ENCODE peak calls at places on chromosomes 11 and 22, in five cellular contexts. One of them, this sample, is unnamed.

GRCh38 chr11:113730887-113731726 is 25.0 kb upstream of the TMPRSS5 start:
- DNase-seq in IMR-90: peak; percentile 64
- DNase-seq in HepG2: peak; percentile 47
- DNase-seq in K562: peak; percentile 80
- DNase-seq in A549: peak; percentile 49
- DNase-seq in this sample: peak; percentile 60

GRCh38 chr11:46338988-46339666 is 8.1 kb upstream of the DGKZ start:
- DNase-seq in IMR-90: no peak
- DNase-seq in HepG2: no peak
- DNase-seq in K562: no peak
- DNase-seq in A549: no peak
- DNase-seq in this sample: peak; percentile 91

GRCh38 chr11:115226556-115226955 is 277.7 kb downstream of the CADM1 start:
- DNase-seq in IMR-90: peak; percentile 84
- DNase-seq in HepG2: peak; percentile 39
- DNase-seq in K562: no peak
- DNase-seq in A549: peak; percentile 74
- DNase-seq in this sample: peak; percentile 53

GRCh38 chr11:10382518-10382917 is 72.5 kb upstream of the AMPD3 start:
- DNase-seq in IMR-90: no peak
- DNase-seq in HepG2: no peak
- DNase-seq in K562: peak; percentile 70
- DNase-seq in A549: peak; percentile 64
- DNase-seq in this sample: peak; percentile 71

GRCh38 chr11:76279651-76280050 is 73.3 kb upstream of the WNT11 start:
- DNase-seq in IMR-90: no peak
- DNase-seq in HepG2: no peak
- DNase-seq in K562: no peak
- DNase-seq in A549: no peak
- DNase-seq in this sample: peak; percentile 19

GRCh38 chr11:96112192-96113099 is 188.5 kb upstream of the MTMR2 start:
- DNase-seq in IMR-90: peak; percentile 54
- DNase-seq in HepG2: no peak
- DNase-seq in K562: no peak
- DNase-seq in A549: no peak
- DNase-seq in this sample: no peak

GRCh38 chr11:58688779-58689503 is 42.8 kb downstream of the GLYAT start:
- DNase-seq in IMR-90: peak; percentile 15
- DNase-seq in HepG2: no peak
- DNase-seq in K562: no peak
- DNase-seq in A549: no peak
- DNase-seq in this sample: no peak

GRCh38 chr11:23226331-23226909 is 366.1 kb upstream of the CCDC179 start:
- DNase-seq in IMR-90: peak; percentile 77
- DNase-seq in HepG2: no peak
- DNase-seq in K562: no peak
- DNase-seq in A549: no peak
- DNase-seq in this sample: no peak

GRCh38 chr11:126080206-126080941 is 17.7 kb upstream of the CDON start:
- DNase-seq in IMR-90: no peak
- DNase-seq in HepG2: no peak
- DNase-seq in K562: no peak
- DNase-seq in A549: no peak
- DNase-seq in this sample: no peak

GRCh38 chr11:64859542-64860414 is 15.3 kb upstream of the CDC42BPG start:
- DNase-seq in IMR-90: no peak
- DNase-seq in HepG2: no peak
- DNase-seq in K562: no peak
- DNase-seq in A549: no peak
- DNase-seq in this sample: no peak

GRCh38 chr11:106121570-106122320 is 44.3 kb downstream of the AASDHPPT start:
- DNase-seq in IMR-90: no peak
- DNase-seq in HepG2: no peak
- DNase-seq in K562: no peak
- DNase-seq in A549: peak; percentile 49
- DNase-seq in this sample: no peak

GRCh38 chr11:134332189-134332631 is 422 bp downstream of the GLB1L2 start:
- DNase-seq in IMR-90: no peak
- DNase-seq in HepG2: no peak
- DNase-seq in K562: peak; percentile 47
- DNase-seq in A549: no peak
- DNase-seq in this sample: no peak

GRCh38 chr22:46578824-46579561 is 41.2 kb upstream of the GRAMD4 start:
- DNase-seq in IMR-90: peak; percentile 40
- DNase-seq in HepG2: peak; percentile 64
- DNase-seq in K562: peak; percentile 59
- DNase-seq in A549: no peak
- DNase-seq in this sample: no peak

GRCh38 chr11:124285610-124286344 is 28.0 kb downstream of the OR8D1 start:
- DNase-seq in IMR-90: peak; percentile 75
- DNase-seq in HepG2: no peak
- DNase-seq in K562: no peak
- DNase-seq in A549: no peak
- DNase-seq in this sample: no peak

DNA sequence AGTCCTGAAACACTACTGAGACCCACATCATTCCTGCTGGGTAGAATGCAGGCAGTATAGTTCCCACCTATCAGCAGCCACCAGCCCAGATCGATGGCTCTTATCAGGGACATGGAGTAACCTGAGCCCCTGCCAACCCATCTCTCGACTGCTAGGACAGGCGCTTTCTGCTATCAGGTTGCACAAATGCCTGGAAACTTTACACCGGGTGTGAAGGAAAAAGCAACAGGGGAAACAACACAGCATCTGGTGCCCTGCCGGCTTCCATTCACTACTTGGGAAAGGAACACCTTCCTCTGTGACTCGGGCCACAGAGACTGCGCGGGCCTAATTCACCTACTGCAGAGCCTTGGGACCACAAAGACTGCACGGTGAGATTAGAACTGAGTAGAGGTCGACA is 18.5 kb downstream of the RBFOX2 start:
- DNase-seq in IMR-90: no peak
- DNase-seq in HepG2: no peak
- DNase-seq in K562: peak; percentile 64
- DNase-seq in A549: no peak
- DNase-seq in this sample: peak; percentile 15
- TF ChIP-seq MAFK in IMR-90: no peak
- TF ChIP-seq MAFK in HepG2: no peak
- TF ChIP-seq MAFK in K562: no peak
- TF ChIP-seq MAFK in A549: no peak
- TF ChIP-seq MAFK in this sample: no peak

GRCh38 chr11:9004310-9004945 is 627 bp upstream of the NRIP3 start:
- DNase-seq in IMR-90: no peak
- DNase-seq in HepG2: no peak
- DNase-seq in K562: no peak
- DNase-seq in A549: no peak
- DNase-seq in this sample: peak; percentile 81
- TF ChIP-seq MAFK in IMR-90: no peak
- TF ChIP-seq MAFK in HepG2: no peak
- TF ChIP-seq MAFK in K562: no peak
- TF ChIP-seq MAFK in A549: no peak
- TF ChIP-seq MAFK in this sample: no peak

GRCh38 chr11:2571598-2572281 is 126.9 kb downstream of the KCNQ1 start:
- DNase-seq in IMR-90: no peak
- DNase-seq in HepG2: no peak
- DNase-seq in K562: no peak
- DNase-seq in A549: no peak
- DNase-seq in this sample: no peak

GRCh38 chr11:2574553-2575535 is 125.0 kb downstream of the KCNQ1OT1 start:
- DNase-seq in IMR-90: no peak
- DNase-seq in HepG2: no peak
- DNase-seq in K562: peak; percentile 22
- DNase-seq in A549: no peak
- DNase-seq in this sample: no peak

GRCh38 chr11:2574043-2574552 is 125.7 kb downstream of the KCNQ1OT1 start:
- DNase-seq in IMR-90: no peak
- DNase-seq in HepG2: no peak
- DNase-seq in K562: no peak
- DNase-seq in A549: no peak
- DNase-seq in this sample: no peak

GRCh38 chr11:2572491-2573239 is 127.1 kb downstream of the KCNQ1OT1 start:
- DNase-seq in IMR-90: no peak
- DNase-seq in HepG2: no peak
- DNase-seq in K562: no peak
- DNase-seq in A549: no peak
- DNase-seq in this sample: no peak

GRCh38 chr11:2573240-2574042 is 126.4 kb downstream of the KCNQ1OT1 start:
- DNase-seq in IMR-90: no peak
- DNase-seq in HepG2: no peak
- DNase-seq in K562: no peak
- DNase-seq in A549: no peak
- DNase-seq in this sample: no peak
- TF ChIP-seq MAFK in IMR-90: no peak
- TF ChIP-seq MAFK in HepG2: no peak
- TF ChIP-seq MAFK in K562: no peak
- TF ChIP-seq MAFK in A549: no peak
- TF ChIP-seq MAFK in this sample: no peak

DNA sequence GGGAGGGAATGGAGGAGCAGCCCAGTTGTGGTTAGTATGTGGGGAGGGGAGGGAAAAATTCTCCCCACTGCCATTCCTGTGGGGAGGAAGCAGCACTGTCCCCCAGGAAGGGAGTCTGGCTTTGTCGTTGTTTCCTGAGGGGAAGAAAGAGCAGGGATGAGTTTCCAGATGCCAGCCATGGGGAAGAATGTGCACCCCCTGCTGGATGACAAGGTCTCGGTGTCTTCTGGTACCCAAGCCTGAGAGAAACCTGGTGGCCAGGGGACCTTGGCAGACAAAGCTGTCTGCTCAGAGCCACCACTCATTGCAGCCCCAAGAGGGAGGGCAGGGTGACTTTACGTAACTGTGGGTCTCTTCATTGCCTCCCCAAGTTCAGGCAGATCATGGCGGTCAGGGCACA is 81.3 kb upstream of the CD82 start:
- DNase-seq in IMR-90: peak; percentile 5
- DNase-seq in HepG2: peak; percentile 16
- DNase-seq in K562: peak; percentile 39
- DNase-seq in A549: peak; percentile 38
- DNase-seq in this sample: no peak
- TF ChIP-seq MAFK in IMR-90: no peak
- TF ChIP-seq MAFK in HepG2: no peak
- TF ChIP-seq MAFK in K562: no peak
- TF ChIP-seq MAFK in A549: no peak
- TF ChIP-seq MAFK in this sample: no peak

GRCh38 chr11:122199661-122200060 is 83.6 kb upstream of the BLID start:
- DNase-seq in IMR-90: no peak
- DNase-seq in HepG2: no peak
- DNase-seq in K562: no peak
- DNase-seq in A549: no peak
- DNase-seq in this sample: no peak
- TF ChIP-seq MAFK in IMR-90: no peak
- TF ChIP-seq MAFK in HepG2: no peak
- TF ChIP-seq MAFK in K562: no peak
- TF ChIP-seq MAFK in A549: no peak
- TF ChIP-seq MAFK in this sample: no peak

DNA sequence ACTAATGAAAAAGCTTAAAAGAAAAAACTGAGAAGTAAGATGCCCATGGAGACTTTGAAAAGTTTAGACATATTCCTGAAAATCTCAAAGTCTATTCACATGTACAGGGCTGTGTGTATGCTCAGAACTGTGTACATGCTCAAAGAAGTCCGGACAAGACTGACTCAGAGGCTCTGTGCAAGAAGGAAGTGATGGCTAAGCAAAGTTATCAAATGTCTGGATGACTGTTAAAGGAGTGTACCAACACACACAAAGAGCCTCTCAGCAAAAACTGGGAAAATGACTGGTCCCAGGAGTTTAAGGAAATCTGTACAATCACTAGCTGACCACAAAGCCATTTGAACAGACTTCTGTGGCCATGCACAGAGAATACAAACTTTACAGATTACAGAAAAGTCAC is 33.1 kb upstream of the ARHGAP32 start:
- DNase-seq in IMR-90: peak; percentile 84
- DNase-seq in HepG2: no peak
- DNase-seq in K562: no peak
- DNase-seq in A549: no peak
- DNase-seq in this sample: no peak
- TF ChIP-seq MAFK in IMR-90: peak; percentile 69
- TF ChIP-seq MAFK in HepG2: no peak
- TF ChIP-seq MAFK in K562: no peak
- TF ChIP-seq MAFK in A549: no peak
- TF ChIP-seq MAFK in this sample: no peak

GRCh38 chr11:17770048-17770652 is 35.6 kb downstream of the KCNC1 start:
- DNase-seq in IMR-90: no peak
- DNase-seq in HepG2: peak; percentile 91
- DNase-seq in K562: peak; percentile 67
- DNase-seq in A549: peak; percentile 20
- DNase-seq in this sample: no peak
- TF ChIP-seq MAFK in IMR-90: no peak
- TF ChIP-seq MAFK in HepG2: no peak
- TF ChIP-seq MAFK in K562: no peak
- TF ChIP-seq MAFK in A549: no peak
- TF ChIP-seq MAFK in this sample: no peak

DNA sequence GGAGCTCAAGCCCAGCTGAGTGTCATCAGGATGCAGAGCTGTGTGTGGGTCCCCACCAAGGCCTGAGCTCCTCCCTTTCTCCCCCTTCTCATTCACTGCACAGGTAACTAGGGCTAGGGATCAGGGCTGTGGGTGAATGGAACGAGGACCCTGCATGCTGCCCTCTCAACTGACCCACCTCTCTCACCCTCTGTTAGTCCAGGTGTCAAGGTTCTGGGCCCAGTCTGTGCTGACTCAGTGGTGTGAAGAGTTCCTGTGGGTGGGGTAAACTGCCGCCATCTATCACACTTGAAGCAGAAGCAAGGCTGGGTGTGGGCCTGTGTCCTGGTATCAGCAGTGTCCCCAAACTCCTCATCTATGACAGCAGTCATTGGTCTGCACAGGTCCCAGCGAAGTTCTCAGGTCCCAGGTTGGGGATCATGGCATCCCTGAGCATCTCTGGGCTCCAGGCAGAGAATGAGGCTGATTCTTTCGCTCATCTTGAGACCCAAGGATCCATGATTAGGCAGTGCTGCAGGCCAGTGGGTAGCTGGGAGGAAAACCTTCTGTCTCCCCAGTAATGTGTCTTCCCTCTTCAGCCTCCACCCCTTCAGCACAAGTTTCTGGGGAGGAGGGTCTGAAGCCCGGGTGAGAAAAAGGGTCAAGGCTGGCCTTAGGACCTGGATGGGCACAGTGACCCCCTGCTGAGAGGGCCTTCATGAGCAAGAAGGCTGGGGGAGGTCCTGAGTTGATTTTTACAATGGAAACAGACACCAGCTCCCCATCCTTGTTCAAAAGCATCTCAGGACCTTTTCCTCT is 109.8 kb downstream of the ZNF280B start:
- DNase-seq in IMR-90: no peak
- DNase-seq in HepG2: no peak
- DNase-seq in K562: no peak
- DNase-seq in A549: no peak
- DNase-seq in this sample: no peak
- TF ChIP-seq MAFK in IMR-90: no peak
- TF ChIP-seq MAFK in HepG2: no peak
- TF ChIP-seq MAFK in K562: no peak
- TF ChIP-seq MAFK in A549: no peak
- TF ChIP-seq MAFK in this sample: no peak